ENCODE peak calls at places on chromosomes 1 and 21, in four cellular contexts. M is HCT116, W is K562, F is HepG2. O is an unnamed sample.

GRCh38 chr1:45009956-45010854 is 919 bp downstream of the HECTD3 start:
- DNase-seq in M (no peak), W (peak), F (no peak), O (no peak)

GRCh38 chr1:32464191-32464715 is 619 bp upstream of the ZBTB8B start:
- DNase-seq in M (no peak), W (no peak), F (no peak), O (no peak)

GRCh38 chr1:232630047-232630893 is at the start of gene SIPA1L2:
- DNase-seq in F (peak), M (peak), W (no peak), O (no peak)

GRCh38 chr1:92408825-92409224 is 77.9 kb downstream of the GFI1 start:
- DNase-seq in F (no peak), W (no peak), M (no peak), O (no peak)

GRCh38 chr1:115867216-115867615 is 26.3 kb upstream of the NHLH2 start:
- DNase-seq in F (no peak), W (no peak), M (no peak), O (no peak)

GRCh38 chr1:60118119-60118518 is 44.5 kb upstream of the C1orf87 start:
- DNase-seq in F (no peak), M (no peak), W (no peak), O (no peak)

GRCh38 chr1:185157599-185158469 is 867 bp downstream of the SWT1 start:
- DNase-seq in F (no peak), W (peak), M (no peak), O (no peak)

GRCh38 chr1:215083408-215083961 is 948 bp downstream of the KCNK2 start:
- DNase-seq in W (no peak), F (no peak), M (no peak), O (no peak)

GRCh38 chr1:152888126-152888525 is 10.0 kb downstream of the SMCP start:
- DNase-seq in W (no peak), F (no peak), M (no peak), O (no peak)

GRCh38 chr1:22204989-22205913 is 62.4 kb upstream of the WNT4 start:
- DNase-seq in F (no peak), M (no peak), W (no peak), O (no peak)

GRCh38 chr1:224881762-224882211 is 47.7 kb upstream of the DNAH14 start:
- DNase-seq in M (no peak), F (no peak), W (no peak), O (no peak)

GRCh38 chr1:41046347-41046775 is 24.8 kb upstream of the SLFNL1 start:
- DNase-seq in F (no peak), M (no peak), W (no peak), O (no peak)

GRCh38 chr1:65309317-65310077 is at the start of gene DNAJC6:
- DNase-seq in M (no peak), F (peak), W (peak), O (no peak)

GRCh38 chr1:99662581-99663208 is 16.8 kb downstream of the PALMD start:
- DNase-seq in M (no peak), F (no peak), W (no peak), O (no peak)

GRCh38 chr1:174990382-174990999 is 9.3 kb upstream of the CACYBP start:
- DNase-seq in W (no peak), M (no peak), F (peak), O (peak)

GRCh38 chr1:229753764-229754553 is 127.9 kb downstream of the URB2 start:
- DNase-seq in W (peak), F (no peak), M (no peak), O (no peak)

GRCh38 chr1:29452463-29453230 is 216.3 kb downstream of the PTPRU start:
- DNase-seq in M (no peak), W (no peak), F (no peak), O (no peak)

GRCh38 chr1:157163273-157164127 is 25.3 kb upstream of the ETV3 start:
- DNase-seq in W (peak), F (peak), M (peak), O (peak)

GRCh38 chr21:33286600-33287456 is 20.7 kb downstream of the IL10RB start:
- DNase-seq in F (peak), W (no peak), M (peak), O (no peak)

GRCh38 chr1:9881838-9882249 is 28.2 kb downstream of the CTNNBIP1 start:
- DNase-seq in W (no peak), F (no peak), M (no peak), O (no peak)

GRCh38 chr1:41277371-41277994 is 35.4 kb upstream of the SCMH1 start:
- DNase-seq in F (no peak), M (no peak), W (no peak), O (no peak)

GRCh38 chr1:89363196-89363595 is 663 bp upstream of the GBP6 start:
- DNase-seq in M (no peak), F (no peak), W (no peak), O (no peak)

GRCh38 chr1:96632045-96632664 is 89.4 kb upstream of the PTBP2 start:
- DNase-seq in M (no peak), F (peak), W (no peak), O (no peak)

GRCh38 chr1:45584351-45585109 is 689 bp downstream of the NASP start:
- DNase-seq in F (peak), W (peak), M (peak), O (peak)

GRCh38 chr1:11447903-11448302 is 31.1 kb upstream of the DISP3 start:
- DNase-seq in W (no peak), M (no peak), F (no peak), O (no peak)

GRCh38 chr1:153818876-153819275 is 43.7 kb downstream of the SLC27A3 start:
- DNase-seq in M (no peak), W (no peak), F (no peak), O (no peak)

GRCh38 chr1:183600136-183600535 is 9.9 kb upstream of the NCF2 start:
- DNase-seq in F (no peak), M (no peak), W (peak), O (no peak)

GRCh38 chr1:53182111-53182593 is 14.5 kb upstream of the CPT2 start:
- DNase-seq in F (peak), W (peak), M (peak), O (no peak)

GRCh38 chr1:15390667-15391066 is 19.0 kb upstream of the EFHD2 start:
- DNase-seq in W (no peak), F (no peak), M (no peak), O (no peak)

GRCh38 chr1:1183221-1183747 is 9.6 kb downstream of the TTLL10 start:
- DNase-seq in M (no peak), F (no peak), W (no peak), O (no peak)

GRCh38 chr1:1282998-1283397 is 2.8 kb downstream of the SCNN1D start:
- DNase-seq in F (no peak), W (no peak), M (no peak), O (no peak)

GRCh38 chr1:230105754-230106625 is 39.0 kb downstream of the GALNT2 start:
- DNase-seq in M (peak), F (peak), W (no peak), O (no peak)

GRCh38 chr1:172673761-172674160 is 14.9 kb downstream of the FASLG start:
- DNase-seq in W (no peak), F (no peak), M (no peak), O (no peak)

DNA sequence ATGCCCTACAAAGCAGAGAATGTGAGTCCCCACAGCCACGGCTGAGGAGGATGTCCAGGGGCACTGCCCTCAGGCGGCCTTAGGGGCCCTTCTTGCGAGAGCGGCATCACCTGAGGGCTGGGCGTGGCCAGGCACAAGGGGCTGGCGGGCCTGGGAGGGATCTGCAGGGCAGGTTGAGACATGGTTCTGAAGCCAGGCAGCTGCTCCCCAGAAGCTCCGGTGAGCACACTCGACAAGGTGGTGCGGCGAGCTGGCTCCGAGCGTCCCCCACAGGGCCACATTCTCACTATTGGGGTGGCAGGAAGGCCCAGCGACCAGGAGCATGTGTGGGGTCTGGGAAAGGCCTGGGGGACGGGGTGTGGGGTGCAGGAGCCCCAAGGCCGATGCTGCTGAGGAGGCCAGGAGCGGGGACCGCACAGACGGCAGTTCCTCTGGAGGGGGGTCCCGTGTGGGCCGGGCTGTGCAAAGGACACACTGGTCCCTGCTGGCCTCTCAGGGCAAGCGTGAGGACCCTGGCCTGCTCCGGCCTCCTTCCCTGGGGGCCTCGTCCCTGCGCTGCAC is 47.2 kb downstream of the MORN1 start:
- DNase-seq in M (no peak), F (no peak), W (no peak), O (no peak)
- TF ChIP-seq TCF7L2 in M (no peak), F (no peak), W (no peak), O (no peak)

DNA sequence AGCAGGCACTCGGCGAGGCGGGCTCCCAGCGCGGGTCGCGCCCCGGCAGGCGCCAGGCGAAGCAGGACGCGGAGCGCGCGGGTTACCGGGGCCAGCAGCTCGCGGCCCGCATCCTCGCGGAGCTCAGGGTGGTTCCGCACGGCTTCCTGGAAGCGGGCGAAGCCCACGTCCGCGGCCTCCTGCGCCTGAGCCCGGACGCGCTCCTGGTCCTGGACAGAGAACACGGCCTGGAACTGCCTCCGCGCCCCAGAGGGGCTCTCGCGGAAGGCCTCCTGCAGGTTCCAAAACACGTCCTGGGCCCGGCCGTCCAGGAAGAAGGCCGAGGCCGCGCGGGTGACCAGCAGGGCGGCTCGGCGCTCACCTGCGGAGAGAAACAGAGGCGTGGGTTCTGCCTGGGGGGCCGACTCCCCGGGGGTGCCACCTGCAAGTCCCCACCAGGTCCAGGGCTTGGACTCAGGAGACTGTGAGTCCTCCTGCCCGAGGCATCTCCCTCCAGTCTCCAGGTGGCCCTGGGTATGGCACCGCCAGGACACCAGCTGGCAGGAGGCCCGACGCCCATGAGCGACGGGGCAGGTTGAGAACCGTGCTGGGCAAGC is 11.4 kb downstream of the TTC34 start:
- DNase-seq in M (no peak), F (no peak), W (no peak), O (no peak)
- TF ChIP-seq SIN3A in M (no peak), F (no peak), W (no peak), O (no peak)

DNA sequence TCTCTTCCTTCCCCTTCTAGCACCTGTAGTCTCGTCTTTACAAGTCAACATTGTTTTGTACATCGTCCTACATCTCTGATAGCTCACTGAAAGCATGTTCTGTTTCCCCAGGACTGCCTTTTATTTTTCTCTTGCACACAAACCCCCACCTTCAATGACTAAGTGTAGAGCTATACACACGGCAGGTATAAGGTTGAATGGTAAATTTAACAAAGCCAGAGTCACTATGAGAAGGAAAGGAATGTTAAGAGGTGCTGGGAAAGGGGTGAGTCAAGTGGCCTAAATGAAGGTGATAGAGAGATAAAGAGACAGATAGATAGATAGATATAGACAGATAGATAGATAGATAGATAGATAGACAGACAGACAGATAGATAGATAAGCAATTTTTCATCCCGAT is 134.3 kb upstream of the ATP1B1 start:
- DNase-seq in F (no peak), M (no peak), W (no peak), O (no peak)
- H3K27ac ChIP-seq in F (no peak), M (no peak), W (no peak), O (no peak)

DNA sequence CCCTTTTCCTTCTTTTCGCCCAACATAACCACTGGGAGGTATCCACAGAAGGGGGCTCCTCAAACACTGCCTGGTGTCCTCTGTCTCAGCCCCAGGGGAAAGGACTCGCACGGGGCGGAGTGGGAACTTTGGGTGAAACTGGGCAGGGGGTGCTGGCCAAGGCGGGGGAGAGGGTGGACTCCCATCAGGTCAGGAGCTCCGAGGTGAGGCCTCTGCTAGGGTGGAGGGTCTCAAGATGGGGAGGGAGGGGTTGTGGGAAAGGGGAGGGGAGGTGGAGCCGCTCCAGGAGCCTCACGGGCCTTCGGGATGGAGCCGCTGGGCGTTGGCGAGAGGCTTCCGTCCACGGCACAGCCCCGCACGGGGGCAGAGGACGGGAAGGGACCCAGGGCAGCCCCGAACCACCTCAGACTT is 43.2 kb upstream of the POFUT2 start:
- DNase-seq in W (no peak), F (no peak), M (no peak), O (no peak)
- TF ChIP-seq TCF7L2 in W (no peak), F (no peak), M (no peak), O (no peak)

O was measured in Panc1.